ENCODE peak calls at places on chromosomes 3 and 15, in eight cellular contexts. A is lower lobe of right lung; S is left ventricle myocardium inferior; T is A549; Y is iPS DF 6.9; W is Panc1; L is PC-3; R is CD8-positive, alpha-beta T cell. N is an unnamed sample.

GRCh38 chr15:91515188-91515754 is 338.2 kb upstream of the SLCO3A1 start:
- DNase-seq in R (no peak), A (no peak), S (peak; percentile 63), T (peak; percentile 51), L (peak; percentile 80), Y (no peak), W (no peak), N (peak; percentile 35)

GRCh38 chr3:128404276-128405062 is 62.2 kb downstream of the DNAJB8 start:
- DNase-seq in R (no peak), L (no peak), S (no peak), Y (no peak), A (no peak), T (no peak), W (no peak), N (no peak)

GRCh38 chr3:131341761-131342160 is 39.8 kb upstream of the NUDT16 start:
- DNase-seq in W (no peak), Y (no peak), A (no peak), T (no peak), L (no peak), S (no peak), R (no peak), N (no peak)

GRCh38 chr15:90211440-90212168 is 10.5 kb downstream of the SEMA4B start:
- DNase-seq in W (no peak), R (no peak), S (no peak), L (peak; percentile 93), T (peak; percentile 96), Y (no peak), A (no peak), N (peak; percentile 68)

GRCh38 chr3:32399030-32399620 is 7.5 kb downstream of the CMTM7 start:
- DNase-seq in R (no peak), A (no peak), T (peak; percentile 48), S (no peak), L (peak; percentile 88), W (no peak), Y (no peak), N (no peak)

GRCh38 chr3:172052405-172052804 is 13.0 kb downstream of the FNDC3B start:
- DNase-seq in A (no peak), W (no peak), R (no peak), S (no peak), L (no peak), Y (no peak), T (no peak), N (no peak)

GRCh38 chr15:59587085-59587826 is 24.3 kb upstream of the GCNT3 start:
- DNase-seq in R (no peak), T (no peak), Y (no peak), W (no peak), L (peak; percentile 84), A (no peak), S (no peak), N (no peak)

GRCh38 chr3:195911946-195912270 is 3.6 kb upstream of the TNK2 start:
- DNase-seq in R (no peak), W (no peak), A (no peak), L (peak; percentile 29), T (no peak), Y (no peak), S (no peak), N (peak; percentile 31)

GRCh38 chr3:143571548-143571947 is 276.7 kb downstream of the SLC9A9 start:
- DNase-seq in W (no peak), L (no peak), R (no peak), Y (no peak), S (no peak), T (no peak), A (no peak), N (no peak)

GRCh38 chr3:184656991-184657669 is 54.7 kb downstream of the MAGEF1 start:
- DNase-seq in R (no peak), Y (no peak), T (no peak), W (no peak), L (peak; percentile 20), S (no peak), A (no peak), N (no peak)

GRCh38 chr3:67648229-67648628 is 6.2 kb downstream of the SUCLG2 start:
- DNase-seq in A (no peak), W (no peak), T (no peak), S (no peak), L (no peak), Y (no peak), R (no peak), N (no peak)

GRCh38 chr3:67649681-67650080 is 4.7 kb downstream of the SUCLG2 start:
- DNase-seq in L (no peak), R (no peak), W (no peak), A (no peak), Y (no peak), T (no peak), S (no peak), N (no peak)

GRCh38 chr3:67647390-67647878 is 7.0 kb downstream of the SUCLG2 start:
- DNase-seq in S (peak; percentile 16), T (peak; percentile 77), Y (no peak), W (peak; percentile 92), L (peak; percentile 88), A (no peak), R (no peak), N (peak; percentile 58)

GRCh38 chr3:67650084-67650483 is 4.3 kb downstream of the SUCLG2 start:
- DNase-seq in R (no peak), T (no peak), S (no peak), A (no peak), L (no peak), Y (no peak), W (no peak), N (no peak)

DNA sequence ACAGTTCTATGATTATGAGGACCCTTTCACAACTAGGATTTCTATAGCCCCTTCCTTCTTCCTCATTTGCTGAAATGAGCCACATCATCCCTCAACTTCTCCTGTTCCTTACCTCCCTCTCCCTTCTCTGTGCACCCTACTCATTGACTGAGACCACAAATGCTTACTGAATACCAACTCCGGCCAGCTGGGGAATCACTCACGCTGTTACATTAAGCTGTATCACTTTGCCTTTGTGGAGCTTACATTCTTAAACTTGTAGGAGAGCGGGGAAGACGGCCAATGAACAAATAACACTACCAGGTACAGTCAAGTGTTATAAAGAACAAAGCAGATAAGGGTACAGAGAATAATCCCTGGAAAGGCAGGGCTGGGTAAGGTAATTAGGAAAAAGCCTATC is 5.7 kb downstream of the SUCLG2 start:
- DNase-seq in L (no peak), R (no peak), W (no peak), A (no peak), T (no peak), Y (no peak), S (no peak), N (no peak)
- H3K4me1 ChIP-seq in L (peaks cover 46% of the 10 kb centered on the region), R (peaks cover 56% of the 10 kb centered on the region), W (peaks cover 41% of the 10 kb centered on the region), A (peaks cover 17% of the 10 kb centered on the region), T (peaks cover 85% of the 10 kb centered on the region), Y (no peaks in the 10 kb centered on the region), S (peaks cover 79% of the 10 kb centered on the region), N (peaks cover 14% of the 10 kb centered on the region)

DNA sequence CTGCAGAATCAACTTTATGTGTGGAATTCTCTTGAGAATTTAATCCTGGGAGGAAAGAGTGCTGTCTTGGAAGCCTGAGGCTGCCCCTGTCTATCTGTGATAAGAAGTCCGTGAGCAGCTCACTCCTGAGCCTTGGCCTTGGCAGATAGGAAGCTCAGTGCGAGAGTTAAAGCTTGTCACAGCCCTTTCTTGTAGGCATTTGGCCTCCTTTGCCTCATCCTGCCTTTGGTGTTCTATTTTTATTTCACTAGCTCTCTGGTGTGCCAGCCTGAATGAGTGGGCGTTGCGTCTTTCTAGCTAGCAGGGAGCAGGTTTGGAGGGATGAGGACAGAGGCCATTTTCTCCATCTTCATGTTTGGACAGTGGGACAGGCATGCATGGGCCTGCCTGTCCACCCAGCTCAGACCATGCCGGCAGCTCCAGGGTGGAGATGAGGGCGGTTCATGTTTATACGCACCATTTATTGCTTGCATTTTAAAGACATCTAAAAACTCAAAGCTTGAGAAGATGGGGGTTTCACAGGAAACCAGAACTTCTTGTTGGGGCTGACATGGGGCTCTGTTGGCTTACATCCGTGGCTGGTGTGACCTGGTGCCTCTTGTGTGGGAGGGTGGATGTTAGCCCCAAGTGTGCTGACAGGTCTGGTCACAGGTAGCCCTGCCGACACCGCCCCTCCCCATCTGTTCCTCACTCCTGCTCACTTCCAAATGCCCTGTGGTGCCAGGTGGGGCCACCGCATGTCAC is 29.8 kb downstream of the IRAK2 start:
- DNase-seq in L (no peak), W (no peak), A (no peak), R (peak; percentile 38), S (no peak), Y (no peak), T (no peak), N (no peak)
- H3K4me1 ChIP-seq in L (peaks cover 81% of the 10 kb centered on the region), W (peaks cover 83% of the 10 kb centered on the region), A (peaks cover 85% of the 10 kb centered on the region), R (peaks cover 88% of the 10 kb centered on the region), S (peaks cover 79% of the 10 kb centered on the region), Y (peaks cover 2% of the 10 kb centered on the region), T (peaks cover 83% of the 10 kb centered on the region), N (peaks cover 39% of the 10 kb centered on the region)

GRCh38 chr3:194736896-194737600 is 51.4 kb downstream of the FAM43A start:
- DNase-seq in L (no peak), T (no peak), W (no peak), Y (no peak), A (no peak), R (no peak), S (no peak), N (no peak)
- H3K4me1 ChIP-seq in L (peaks cover 43% of the 10 kb centered on the region), T (peaks cover 23% of the 10 kb centered on the region), W (peaks cover 9% of the 10 kb centered on the region), Y (no peaks in the 10 kb centered on the region), A (no peaks in the 10 kb centered on the region), R (peaks cover 12% of the 10 kb centered on the region), S (peaks cover 33% of the 10 kb centered on the region), N (no peaks in the 10 kb centered on the region)

GRCh38 chr15:22253676-22254408 is 173.5 kb downstream of the OR4M2 start:
- DNase-seq in A (no peak), L (no peak), R (no peak), T (no peak), S (no peak), W (no peak), Y (no peak), N (no peak)

GRCh38 chr15:22259881-22260421 is 179.6 kb downstream of the OR4M2 start:
- DNase-seq in L (no peak), R (no peak), S (no peak), Y (no peak), T (no peak), W (no peak), A (no peak), N (no peak)

GRCh38 chr15:22257047-22257667 is 176.8 kb downstream of the OR4M2 start:
- DNase-seq in W (no peak), R (no peak), T (peak; percentile 77), A (no peak), L (no peak), S (no peak), Y (no peak), N (peak; percentile 85)

GRCh38 chr15:22258402-22259150 is 178.2 kb downstream of the OR4M2 start:
- DNase-seq in W (no peak), T (no peak), Y (no peak), L (no peak), S (no peak), A (no peak), R (no peak), N (peak; percentile 83)

DNA sequence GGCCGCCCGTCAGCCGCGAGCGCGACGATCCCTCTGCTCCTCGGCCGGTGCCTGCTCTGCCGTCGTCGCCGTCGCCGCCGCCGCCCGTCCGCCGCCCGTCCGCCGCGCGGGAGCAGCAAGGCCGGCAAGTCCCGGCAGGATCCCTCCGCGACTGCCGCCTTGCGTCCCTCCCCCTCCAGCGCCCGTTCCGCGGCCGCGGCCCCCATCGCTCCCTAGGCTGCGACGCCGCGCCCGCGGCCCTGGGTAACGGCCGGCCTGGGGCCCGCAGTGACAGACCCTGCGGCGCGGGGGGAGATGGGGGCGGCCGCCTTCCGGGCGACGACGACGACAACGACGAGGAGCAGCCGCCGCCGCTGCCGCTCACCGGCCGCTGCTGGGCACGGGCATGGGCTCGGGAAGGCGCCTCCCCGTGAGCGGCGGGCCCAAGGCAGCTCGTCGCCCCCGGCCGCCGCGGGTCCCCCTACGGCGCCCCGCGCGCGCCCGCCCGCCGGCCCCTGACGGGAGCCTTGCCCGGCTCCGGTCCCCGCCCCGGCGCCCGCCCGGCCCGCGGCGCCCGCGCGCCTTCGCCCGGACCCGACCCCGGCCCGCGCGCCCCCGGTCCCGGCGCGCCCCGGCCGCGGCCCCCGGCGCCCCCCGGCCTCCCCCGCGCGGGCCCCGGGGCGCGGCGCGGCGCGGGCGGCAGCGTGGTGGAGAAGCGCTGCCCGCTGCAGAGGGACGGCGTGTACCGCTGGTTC is 177.5 kb downstream of the OR4M2 start:
- DNase-seq in S (no peak), L (no peak), A (no peak), Y (no peak), R (no peak), W (no peak), T (no peak), N (peak; percentile 84)
- H3K4me1 ChIP-seq in S (no peaks in the 10 kb centered on the region), L (no peaks in the 10 kb centered on the region), A (no peaks in the 10 kb centered on the region), Y (no peaks in the 10 kb centered on the region), R (peaks cover 40% of the 10 kb centered on the region), W (no peaks in the 10 kb centered on the region), T (peaks cover 10% of the 10 kb centered on the region), N (peaks cover 18% of the 10 kb centered on the region)